ENCODE peak calls at places on chromosomes 7 and 10, in eight cellular contexts. G is stimulated activated effector memory CD8-positive, alpha-beta T cell treated with anti-CD3 and anti-CD28 coated beads, Interleukin-12 subunit alpha, Interleukin-12 subunit beta, amount 100 ng/mL, for 72 hours; H is activated CD4-positive, alpha-beta T cell treated with anti-CD3 and anti-CD28 coated beads, Interleukin-2, amount 50 U/mL, for 48 hours; I is nephron progenitor cell; T is transverse colon; Z is activated T-helper 9 cell treated with anti-CD3 and anti-CD28 coated beads, Interleukin-2, amount 50 U/mL, for 16 hours; V is SHP77 treated with DMSO at 0.1 percent for 48 hours; E is activated CD4-positive, CD25-positive, alpha-beta regulatory T cell. D is an unnamed sample.

GRCh38 chr7:151087247-151088018 is 1.2 kb downstream of the AGAP3 start:
- DNase-seq in T (peak), Z (peak), V (peak), I (peak), H (peak), E (no peak), G (no peak), D (peak)

GRCh38 chr7:76314042-76314721 is 11.7 kb downstream of the HSPB1 start:
- DNase-seq in H (peak), E (peak), I (peak), Z (peak), V (peak), G (peak), T (peak), D (peak)

GRCh38 chr7:133936074-133936473 is 191.1 kb upstream of the LRGUK start:
- DNase-seq in I (no peak), H (no peak), Z (no peak), T (no peak), V (no peak), G (no peak), E (no peak), D (no peak)

GRCh38 chr7:149873074-149873967 is 448 bp upstream of the ATP6V0E2 start:
- DNase-seq in T (peak), V (peak), G (peak), E (peak), I (peak), H (peak), Z (peak), D (peak)

GRCh38 chr10:132904169-132904813 is 38.1 kb downstream of the CFAP46 start:
- DNase-seq in E (no peak), T (no peak), V (peak), G (no peak), I (peak), Z (no peak), H (peak), D (peak)

GRCh38 chr7:5532520-5533335 is 109.1 kb upstream of the TNRC18 start:
- DNase-seq in H (peak), Z (no peak), I (no peak), V (no peak), G (no peak), E (peak), T (peak), D (peak)

GRCh38 chr7:108132551-108133265 is 2.5 kb upstream of the LAMB4 start:
- DNase-seq in V (no peak), H (no peak), G (no peak), T (no peak), I (no peak), E (no peak), Z (no peak), D (no peak)

GRCh38 chr7:131455546-131455945 is 100.9 kb downstream of the PODXL start:
- DNase-seq in E (no peak), H (no peak), T (no peak), G (no peak), V (no peak), Z (no peak), I (no peak), D (no peak)

GRCh38 chr7:1523838-1524237 is 6.7 kb upstream of the MAFK start:
- DNase-seq in I (no peak), Z (no peak), G (no peak), V (no peak), H (no peak), T (peak), E (no peak), D (no peak)

GRCh38 chr10:6916601-6917000 is 336.5 kb upstream of the PRKCQ start:
- DNase-seq in Z (no peak), T (no peak), V (no peak), H (no peak), G (no peak), E (no peak), I (no peak), D (no peak)

GRCh38 chr10:117892681-117893220 is 154.0 kb downstream of the RAB11FIP2 start:
- DNase-seq in I (no peak), V (no peak), Z (no peak), G (no peak), T (no peak), E (no peak), H (no peak), D (no peak)

GRCh38 chr10:62582804-62583208 is 208.6 kb downstream of the ZNF365 start:
- DNase-seq in Z (no peak), T (peak), E (no peak), I (no peak), G (no peak), V (no peak), H (no peak), D (no peak)

GRCh38 chr10:99656199-99657064 is 2.9 kb upstream of the ENTPD7 start:
- DNase-seq in H (no peak), I (no peak), V (no peak), G (no peak), Z (no peak), E (no peak), T (no peak), D (no peak)

GRCh38 chr10:3978762-3979161 is 193.8 kb upstream of the KLF6 start:
- DNase-seq in V (no peak), I (no peak), G (no peak), T (no peak), Z (no peak), E (no peak), H (no peak), D (no peak)

GRCh38 chr7:105611856-105612775 is 30.8 kb upstream of the EFCAB10 start:
- DNase-seq in E (no peak), H (no peak), G (no peak), I (no peak), V (no peak), T (no peak), Z (no peak), D (peak)

GRCh38 chr7:148585399-148585798 is 5.2 kb upstream of the C7orf33 start:
- DNase-seq in V (no peak), Z (no peak), H (no peak), I (no peak), T (no peak), G (no peak), E (no peak), D (no peak)

D was measured in D341Med.